ENCODE peak calls at places on chromosomes 5 and 9, in eight cellular contexts. H is bronchial epithelial cell, S is mesothelial cell of epicardium, V is SJSA1, A is Calu3, O is BE2C, Q is RWPE1, I is psoas muscle. W is an unnamed sample.

GRCh38 chr9:19049872-19050636 is 827 bp downstream of the RRAGA start:
- DNase-seq in H (peak; percentile 20), S (no peak), V (no peak), A (no peak), O (no peak), Q (no peak), I (no peak), W (peak; percentile 38)

GRCh38 chr5:3736466-3736865 is 140.8 kb downstream of the IRX1 start:
- DNase-seq in H (no peak), S (no peak), V (no peak), A (no peak), O (no peak), Q (no peak), I (no peak), W (no peak)

GRCh38 chr5:158884827-158885512 is 214.7 kb downstream of the EBF1 start:
- DNase-seq in H (no peak), S (no peak), V (no peak), A (no peak), O (no peak), Q (no peak), I (no peak), W (no peak)

GRCh38 chr5:41869150-41869738 is 981 bp downstream of the OXCT1 start:
- DNase-seq in H (peak; percentile 18), S (peak; percentile 70), V (no peak), A (no peak), O (peak; percentile 46), Q (peak; percentile 49), I (peak; percentile 77), W (peak; percentile 12)

GRCh38 chr5:147101654-147102053 is 133.2 kb upstream of the STK32A start:
- DNase-seq in H (peak; percentile 24), S (no peak), V (no peak), A (no peak), O (peak; percentile 39), Q (no peak), I (no peak), W (no peak)

GRCh38 chr9:120369608-120370220 is 210.3 kb downstream of the CDK5RAP2 start:
- DNase-seq in H (no peak), S (no peak), V (no peak), A (no peak), O (no peak), Q (no peak), I (no peak), W (no peak)

GRCh38 chr5:15421798-15422456 is 78.1 kb upstream of the FBXL7 start:
- DNase-seq in H (no peak), S (no peak), V (no peak), A (no peak), O (no peak), Q (no peak), I (no peak), W (no peak)

GRCh38 chr9:93164085-93164484 is 19.9 kb upstream of the WNK2 start:
- DNase-seq in H (no peak), S (no peak), V (no peak), A (no peak), O (no peak), Q (no peak), I (no peak), W (no peak)

GRCh38 chr5:118519466-118519865 is 468.9 kb downstream of the DTWD2 start:
- DNase-seq in H (no peak), S (no peak), V (no peak), A (no peak), O (no peak), Q (no peak), I (no peak), W (no peak)

GRCh38 chr9:89122944-89123343 is 55.7 kb downstream of the SHC3 start:
- DNase-seq in H (peak; percentile 66), S (no peak), V (no peak), A (no peak), O (no peak), Q (no peak), I (no peak), W (no peak)

GRCh38 chr5:72842816-72843215 is 26.4 kb downstream of the TNPO1 start:
- DNase-seq in H (peak; percentile 76), S (no peak), V (peak; percentile 36), A (peak; percentile 42), O (no peak), Q (no peak), I (no peak), W (peak; percentile 53)

GRCh38 chr9:114621975-114622609 is 11.0 kb downstream of the TMEM268 start:
- DNase-seq in H (peak; percentile 79), S (no peak), V (peak; percentile 37), A (no peak), O (no peak), Q (peak; percentile 51), I (no peak), W (peak; percentile 51)

GRCh38 chr5:171242521-171242920 is 66.5 kb upstream of the TLX3 start:
- DNase-seq in H (no peak), S (no peak), V (no peak), A (no peak), O (no peak), Q (no peak), I (no peak), W (no peak)

GRCh38 chr9:93166699-93167098 is 17.2 kb upstream of the WNK2 start:
- DNase-seq in H (no peak), S (no peak), V (no peak), A (no peak), O (no peak), Q (no peak), I (no peak), W (no peak)

GRCh38 chr9:133168432-133168831 is 4.7 kb upstream of the GBGT1 start:
- DNase-seq in H (no peak), S (no peak), V (peak; percentile 45), A (no peak), O (no peak), Q (no peak), I (no peak), W (no peak)

GRCh38 chr9:87535817-87536539 is 38.3 kb downstream of the DAPK1 start:
- DNase-seq in H (no peak), S (no peak), V (no peak), A (no peak), O (no peak), Q (no peak), I (no peak), W (no peak)

GRCh38 chr9:131723632-131724031 is 16.2 kb downstream of the RAPGEF1 start:
- DNase-seq in H (no peak), S (no peak), V (no peak), A (no peak), O (no peak), Q (no peak), I (no peak), W (no peak)